ENCODE peak calls at places on chromosome 17, in nine cellular contexts. One of them, this sample, is unnamed.

GRCh38 chr17:9363440-9364350 is 211.9 kb downstream of the STX8 start:
- DNase-seq in C1 segment of cervical spinal cord: no peak
- DNase-seq in GM12892: no peak
- DNase-seq in stimulated activated CD8-positive, alpha-beta memory T cell treated with anti-CD3 and anti-CD28 coated beads, Interleukin-2, amount 100 ng/mL, for 48 hours: no peak
- DNase-seq in GM10248: no peak
- DNase-seq in HT1080: peak; percentile 66
- DNase-seq in stimulated activated CD4-positive, alpha-beta T cell treated with anti-CD3 and anti-CD28 coated beads, Interleukin-12 subunit alpha, Interleukin-12 subunit beta, amount 100 ng/mL, for 24 hours: no peak
- DNase-seq in HTR-8/SVneo: no peak
- DNase-seq in MV-4-11: no peak
- DNase-seq in this sample: no peak

GRCh38 chr17:8163978-8164814 is 1.4 kb upstream of the VAMP2 start:
- DNase-seq in C1 segment of cervical spinal cord: no peak
- DNase-seq in GM12892: no peak
- DNase-seq in stimulated activated CD8-positive, alpha-beta memory T cell treated with anti-CD3 and anti-CD28 coated beads, Interleukin-2, amount 100 ng/mL, for 48 hours: no peak
- DNase-seq in GM10248: peak; percentile 48
- DNase-seq in HT1080: peak; percentile 38
- DNase-seq in stimulated activated CD4-positive, alpha-beta T cell treated with anti-CD3 and anti-CD28 coated beads, Interleukin-12 subunit alpha, Interleukin-12 subunit beta, amount 100 ng/mL, for 24 hours: peak; percentile 61
- DNase-seq in HTR-8/SVneo: peak; percentile 59
- DNase-seq in MV-4-11: peak; percentile 84
- DNase-seq in this sample: no peak

GRCh38 chr17:16888413-16889087 is 83.4 kb downstream of the TNFRSF13B start:
- DNase-seq in C1 segment of cervical spinal cord: no peak
- DNase-seq in GM12892: no peak
- DNase-seq in stimulated activated CD8-positive, alpha-beta memory T cell treated with anti-CD3 and anti-CD28 coated beads, Interleukin-2, amount 100 ng/mL, for 48 hours: no peak
- DNase-seq in GM10248: no peak
- DNase-seq in HT1080: no peak
- DNase-seq in stimulated activated CD4-positive, alpha-beta T cell treated with anti-CD3 and anti-CD28 coated beads, Interleukin-12 subunit alpha, Interleukin-12 subunit beta, amount 100 ng/mL, for 24 hours: no peak
- DNase-seq in HTR-8/SVneo: no peak
- DNase-seq in MV-4-11: no peak
- DNase-seq in this sample: peak; percentile 12

GRCh38 chr17:18089613-18090012 is 1.9 kb downstream of the DRG2 start:
- DNase-seq in C1 segment of cervical spinal cord: no peak
- DNase-seq in GM12892: no peak
- DNase-seq in stimulated activated CD8-positive, alpha-beta memory T cell treated with anti-CD3 and anti-CD28 coated beads, Interleukin-2, amount 100 ng/mL, for 48 hours: no peak
- DNase-seq in GM10248: no peak
- DNase-seq in HT1080: no peak
- DNase-seq in stimulated activated CD4-positive, alpha-beta T cell treated with anti-CD3 and anti-CD28 coated beads, Interleukin-12 subunit alpha, Interleukin-12 subunit beta, amount 100 ng/mL, for 24 hours: no peak
- DNase-seq in HTR-8/SVneo: no peak
- DNase-seq in MV-4-11: no peak
- DNase-seq in this sample: no peak

GRCh38 chr17:81241648-81242420 is 2.7 kb downstream of the NDUFAF8 start:
- DNase-seq in C1 segment of cervical spinal cord: peak; percentile 14
- DNase-seq in GM12892: peak; percentile 73
- DNase-seq in stimulated activated CD8-positive, alpha-beta memory T cell treated with anti-CD3 and anti-CD28 coated beads, Interleukin-2, amount 100 ng/mL, for 48 hours: peak; percentile 60
- DNase-seq in GM10248: peak; percentile 80
- DNase-seq in HT1080: peak; percentile 48
- DNase-seq in stimulated activated CD4-positive, alpha-beta T cell treated with anti-CD3 and anti-CD28 coated beads, Interleukin-12 subunit alpha, Interleukin-12 subunit beta, amount 100 ng/mL, for 24 hours: no peak
- DNase-seq in HTR-8/SVneo: peak; percentile 67
- DNase-seq in MV-4-11: peak; percentile 42
- DNase-seq in this sample: peak; percentile 24

GRCh38 chr17:16463341-16464000 is 28.5 kb downstream of the LRRC75A start:
- DNase-seq in C1 segment of cervical spinal cord: no peak
- DNase-seq in GM12892: no peak
- DNase-seq in stimulated activated CD8-positive, alpha-beta memory T cell treated with anti-CD3 and anti-CD28 coated beads, Interleukin-2, amount 100 ng/mL, for 48 hours: no peak
- DNase-seq in GM10248: no peak
- DNase-seq in HT1080: no peak
- DNase-seq in stimulated activated CD4-positive, alpha-beta T cell treated with anti-CD3 and anti-CD28 coated beads, Interleukin-12 subunit alpha, Interleukin-12 subunit beta, amount 100 ng/mL, for 24 hours: no peak
- DNase-seq in HTR-8/SVneo: no peak
- DNase-seq in MV-4-11: no peak
- DNase-seq in this sample: no peak

GRCh38 chr17:63697341-63698286 is 2.3 kb downstream of the LIMD2 start:
- DNase-seq in C1 segment of cervical spinal cord: no peak
- DNase-seq in GM12892: peak; percentile 61
- DNase-seq in stimulated activated CD8-positive, alpha-beta memory T cell treated with anti-CD3 and anti-CD28 coated beads, Interleukin-2, amount 100 ng/mL, for 48 hours: peak; percentile 57
- DNase-seq in GM10248: peak; percentile 72
- DNase-seq in HT1080: peak; percentile 30
- DNase-seq in stimulated activated CD4-positive, alpha-beta T cell treated with anti-CD3 and anti-CD28 coated beads, Interleukin-12 subunit alpha, Interleukin-12 subunit beta, amount 100 ng/mL, for 24 hours: peak; percentile 56
- DNase-seq in HTR-8/SVneo: peak; percentile 84
- DNase-seq in MV-4-11: peak; percentile 88
- DNase-seq in this sample: peak; percentile 36

GRCh38 chr17:17940451-17940911 is 31.7 kb downstream of the TOM1L2 start:
- DNase-seq in C1 segment of cervical spinal cord: no peak
- DNase-seq in GM12892: no peak
- DNase-seq in stimulated activated CD8-positive, alpha-beta memory T cell treated with anti-CD3 and anti-CD28 coated beads, Interleukin-2, amount 100 ng/mL, for 48 hours: no peak
- DNase-seq in GM10248: no peak
- DNase-seq in HT1080: no peak
- DNase-seq in stimulated activated CD4-positive, alpha-beta T cell treated with anti-CD3 and anti-CD28 coated beads, Interleukin-12 subunit alpha, Interleukin-12 subunit beta, amount 100 ng/mL, for 24 hours: no peak
- DNase-seq in HTR-8/SVneo: peak; percentile 81
- DNase-seq in MV-4-11: no peak
- DNase-seq in this sample: no peak

GRCh38 chr17:57544381-57544780 is 200.7 kb downstream of the CCDC182 start:
- DNase-seq in C1 segment of cervical spinal cord: no peak
- DNase-seq in GM12892: no peak
- DNase-seq in stimulated activated CD8-positive, alpha-beta memory T cell treated with anti-CD3 and anti-CD28 coated beads, Interleukin-2, amount 100 ng/mL, for 48 hours: no peak
- DNase-seq in GM10248: no peak
- DNase-seq in HT1080: no peak
- DNase-seq in stimulated activated CD4-positive, alpha-beta T cell treated with anti-CD3 and anti-CD28 coated beads, Interleukin-12 subunit alpha, Interleukin-12 subunit beta, amount 100 ng/mL, for 24 hours: no peak
- DNase-seq in HTR-8/SVneo: no peak
- DNase-seq in MV-4-11: no peak
- DNase-seq in this sample: no peak

GRCh38 chr17:8222630-8223355 is 12.4 kb upstream of the AURKB start:
- DNase-seq in C1 segment of cervical spinal cord: peak; percentile 91
- DNase-seq in GM12892: no peak
- DNase-seq in stimulated activated CD8-positive, alpha-beta memory T cell treated with anti-CD3 and anti-CD28 coated beads, Interleukin-2, amount 100 ng/mL, for 48 hours: peak; percentile 84
- DNase-seq in GM10248: peak; percentile 73
- DNase-seq in HT1080: peak; percentile 98
- DNase-seq in stimulated activated CD4-positive, alpha-beta T cell treated with anti-CD3 and anti-CD28 coated beads, Interleukin-12 subunit alpha, Interleukin-12 subunit beta, amount 100 ng/mL, for 24 hours: peak; percentile 88
- DNase-seq in HTR-8/SVneo: peak; percentile 75
- DNase-seq in MV-4-11: peak; percentile 92
- DNase-seq in this sample: peak; percentile 97

GRCh38 chr17:57379237-57380054 is 123.1 kb downstream of the MSI2 start:
- DNase-seq in C1 segment of cervical spinal cord: no peak
- DNase-seq in GM12892: no peak
- DNase-seq in stimulated activated CD8-positive, alpha-beta memory T cell treated with anti-CD3 and anti-CD28 coated beads, Interleukin-2, amount 100 ng/mL, for 48 hours: no peak
- DNase-seq in GM10248: no peak
- DNase-seq in HT1080: no peak
- DNase-seq in stimulated activated CD4-positive, alpha-beta T cell treated with anti-CD3 and anti-CD28 coated beads, Interleukin-12 subunit alpha, Interleukin-12 subunit beta, amount 100 ng/mL, for 24 hours: no peak
- DNase-seq in HTR-8/SVneo: peak; percentile 77
- DNase-seq in MV-4-11: peak; percentile 40
- DNase-seq in this sample: no peak

GRCh38 chr17:47967607-47968252 is 3.2 kb upstream of the CDK5RAP3 start:
- DNase-seq in C1 segment of cervical spinal cord: no peak
- DNase-seq in GM12892: no peak
- DNase-seq in stimulated activated CD8-positive, alpha-beta memory T cell treated with anti-CD3 and anti-CD28 coated beads, Interleukin-2, amount 100 ng/mL, for 48 hours: no peak
- DNase-seq in GM10248: no peak
- DNase-seq in HT1080: peak; percentile 90
- DNase-seq in stimulated activated CD4-positive, alpha-beta T cell treated with anti-CD3 and anti-CD28 coated beads, Interleukin-12 subunit alpha, Interleukin-12 subunit beta, amount 100 ng/mL, for 24 hours: no peak
- DNase-seq in HTR-8/SVneo: peak; percentile 50
- DNase-seq in MV-4-11: no peak
- DNase-seq in this sample: peak; percentile 82

GRCh38 chr17:869067-869466 is 86.9 kb downstream of the MRM3 start:
- DNase-seq in C1 segment of cervical spinal cord: no peak
- DNase-seq in GM12892: no peak
- DNase-seq in stimulated activated CD8-positive, alpha-beta memory T cell treated with anti-CD3 and anti-CD28 coated beads, Interleukin-2, amount 100 ng/mL, for 48 hours: no peak
- DNase-seq in GM10248: no peak
- DNase-seq in HT1080: no peak
- DNase-seq in stimulated activated CD4-positive, alpha-beta T cell treated with anti-CD3 and anti-CD28 coated beads, Interleukin-12 subunit alpha, Interleukin-12 subunit beta, amount 100 ng/mL, for 24 hours: no peak
- DNase-seq in HTR-8/SVneo: no peak
- DNase-seq in MV-4-11: no peak
- DNase-seq in this sample: peak; percentile 30

GRCh38 chr17:10278218-10278617 is 79.8 kb upstream of the GAS7 start:
- DNase-seq in C1 segment of cervical spinal cord: no peak
- DNase-seq in GM12892: no peak
- DNase-seq in stimulated activated CD8-positive, alpha-beta memory T cell treated with anti-CD3 and anti-CD28 coated beads, Interleukin-2, amount 100 ng/mL, for 48 hours: no peak
- DNase-seq in GM10248: no peak
- DNase-seq in HT1080: no peak
- DNase-seq in stimulated activated CD4-positive, alpha-beta T cell treated with anti-CD3 and anti-CD28 coated beads, Interleukin-12 subunit alpha, Interleukin-12 subunit beta, amount 100 ng/mL, for 24 hours: no peak
- DNase-seq in HTR-8/SVneo: no peak
- DNase-seq in MV-4-11: no peak
- DNase-seq in this sample: no peak

GRCh38 chr17:78484300-78485159 is 92.7 kb downstream of the DNAH17 start:
- DNase-seq in C1 segment of cervical spinal cord: no peak
- DNase-seq in GM12892: peak; percentile 87
- DNase-seq in stimulated activated CD8-positive, alpha-beta memory T cell treated with anti-CD3 and anti-CD28 coated beads, Interleukin-2, amount 100 ng/mL, for 48 hours: peak; percentile 63
- DNase-seq in GM10248: peak; percentile 87
- DNase-seq in HT1080: no peak
- DNase-seq in stimulated activated CD4-positive, alpha-beta T cell treated with anti-CD3 and anti-CD28 coated beads, Interleukin-12 subunit alpha, Interleukin-12 subunit beta, amount 100 ng/mL, for 24 hours: peak; percentile 28
- DNase-seq in HTR-8/SVneo: no peak
- DNase-seq in MV-4-11: peak; percentile 29
- DNase-seq in this sample: peak; percentile 57

GRCh38 chr17:2076461-2076984 is 21.6 kb downstream of the HIC1 start:
- DNase-seq in C1 segment of cervical spinal cord: no peak
- DNase-seq in GM12892: no peak
- DNase-seq in stimulated activated CD8-positive, alpha-beta memory T cell treated with anti-CD3 and anti-CD28 coated beads, Interleukin-2, amount 100 ng/mL, for 48 hours: no peak
- DNase-seq in GM10248: no peak
- DNase-seq in HT1080: no peak
- DNase-seq in stimulated activated CD4-positive, alpha-beta T cell treated with anti-CD3 and anti-CD28 coated beads, Interleukin-12 subunit alpha, Interleukin-12 subunit beta, amount 100 ng/mL, for 24 hours: no peak
- DNase-seq in HTR-8/SVneo: no peak
- DNase-seq in MV-4-11: no peak
- DNase-seq in this sample: no peak

GRCh38 chr17:59365383-59365981 is 34.0 kb downstream of the YPEL2 start:
- DNase-seq in C1 segment of cervical spinal cord: peak; percentile 35
- DNase-seq in GM12892: no peak
- DNase-seq in stimulated activated CD8-positive, alpha-beta memory T cell treated with anti-CD3 and anti-CD28 coated beads, Interleukin-2, amount 100 ng/mL, for 48 hours: no peak
- DNase-seq in GM10248: peak; percentile 40
- DNase-seq in HT1080: no peak
- DNase-seq in stimulated activated CD4-positive, alpha-beta T cell treated with anti-CD3 and anti-CD28 coated beads, Interleukin-12 subunit alpha, Interleukin-12 subunit beta, amount 100 ng/mL, for 24 hours: no peak
- DNase-seq in HTR-8/SVneo: no peak
- DNase-seq in MV-4-11: no peak
- DNase-seq in this sample: no peak

GRCh38 chr17:63512388-63512787 is 10.8 kb upstream of the KCNH6 start:
- DNase-seq in C1 segment of cervical spinal cord: no peak
- DNase-seq in GM12892: no peak
- DNase-seq in stimulated activated CD8-positive, alpha-beta memory T cell treated with anti-CD3 and anti-CD28 coated beads, Interleukin-2, amount 100 ng/mL, for 48 hours: no peak
- DNase-seq in GM10248: no peak
- DNase-seq in HT1080: no peak
- DNase-seq in stimulated activated CD4-positive, alpha-beta T cell treated with anti-CD3 and anti-CD28 coated beads, Interleukin-12 subunit alpha, Interleukin-12 subunit beta, amount 100 ng/mL, for 24 hours: no peak
- DNase-seq in HTR-8/SVneo: no peak
- DNase-seq in MV-4-11: no peak
- DNase-seq in this sample: no peak

GRCh38 chr17:6862822-6863221 is 31.3 kb upstream of the TEKT1 start:
- DNase-seq in C1 segment of cervical spinal cord: no peak
- DNase-seq in GM12892: no peak
- DNase-seq in stimulated activated CD8-positive, alpha-beta memory T cell treated with anti-CD3 and anti-CD28 coated beads, Interleukin-2, amount 100 ng/mL, for 48 hours: no peak
- DNase-seq in GM10248: no peak
- DNase-seq in HT1080: no peak
- DNase-seq in stimulated activated CD4-positive, alpha-beta T cell treated with anti-CD3 and anti-CD28 coated beads, Interleukin-12 subunit alpha, Interleukin-12 subunit beta, amount 100 ng/mL, for 24 hours: no peak
- DNase-seq in HTR-8/SVneo: no peak
- DNase-seq in MV-4-11: peak; percentile 14
- DNase-seq in this sample: no peak

GRCh38 chr17:64785050-64785449 is 122.9 kb upstream of the SMURF2 start:
- DNase-seq in C1 segment of cervical spinal cord: no peak
- DNase-seq in GM12892: no peak
- DNase-seq in stimulated activated CD8-positive, alpha-beta memory T cell treated with anti-CD3 and anti-CD28 coated beads, Interleukin-2, amount 100 ng/mL, for 48 hours: no peak
- DNase-seq in GM10248: no peak
- DNase-seq in HT1080: no peak
- DNase-seq in stimulated activated CD4-positive, alpha-beta T cell treated with anti-CD3 and anti-CD28 coated beads, Interleukin-12 subunit alpha, Interleukin-12 subunit beta, amount 100 ng/mL, for 24 hours: no peak
- DNase-seq in HTR-8/SVneo: no peak
- DNase-seq in MV-4-11: no peak
- DNase-seq in this sample: no peak

GRCh38 chr17:19243838-19244237 is 6.7 kb downstream of the EPN2 start:
- DNase-seq in C1 segment of cervical spinal cord: no peak
- DNase-seq in GM12892: no peak
- DNase-seq in stimulated activated CD8-positive, alpha-beta memory T cell treated with anti-CD3 and anti-CD28 coated beads, Interleukin-2, amount 100 ng/mL, for 48 hours: no peak
- DNase-seq in GM10248: no peak
- DNase-seq in HT1080: no peak
- DNase-seq in stimulated activated CD4-positive, alpha-beta T cell treated with anti-CD3 and anti-CD28 coated beads, Interleukin-12 subunit alpha, Interleukin-12 subunit beta, amount 100 ng/mL, for 24 hours: no peak
- DNase-seq in HTR-8/SVneo: no peak
- DNase-seq in MV-4-11: no peak
- DNase-seq in this sample: no peak

GRCh38 chr17:20244671-20245070 is 222.7 kb downstream of the LGALS9B start:
- DNase-seq in C1 segment of cervical spinal cord: no peak
- DNase-seq in GM12892: no peak
- DNase-seq in stimulated activated CD8-positive, alpha-beta memory T cell treated with anti-CD3 and anti-CD28 coated beads, Interleukin-2, amount 100 ng/mL, for 48 hours: no peak
- DNase-seq in GM10248: no peak
- DNase-seq in HT1080: no peak
- DNase-seq in stimulated activated CD4-positive, alpha-beta T cell treated with anti-CD3 and anti-CD28 coated beads, Interleukin-12 subunit alpha, Interleukin-12 subunit beta, amount 100 ng/mL, for 24 hours: no peak
- DNase-seq in HTR-8/SVneo: no peak
- DNase-seq in MV-4-11: no peak
- DNase-seq in this sample: no peak

GRCh38 chr17:11170901-11171300 is 70.1 kb upstream of the SHISA6 start:
- DNase-seq in C1 segment of cervical spinal cord: no peak
- DNase-seq in GM12892: no peak
- DNase-seq in stimulated activated CD8-positive, alpha-beta memory T cell treated with anti-CD3 and anti-CD28 coated beads, Interleukin-2, amount 100 ng/mL, for 48 hours: no peak
- DNase-seq in GM10248: no peak
- DNase-seq in HT1080: no peak
- DNase-seq in stimulated activated CD4-positive, alpha-beta T cell treated with anti-CD3 and anti-CD28 coated beads, Interleukin-12 subunit alpha, Interleukin-12 subunit beta, amount 100 ng/mL, for 24 hours: no peak
- DNase-seq in HTR-8/SVneo: no peak
- DNase-seq in MV-4-11: no peak
- DNase-seq in this sample: no peak

GRCh38 chr17:18102640-18103039 is 5.9 kb upstream of the MYO15A start:
- DNase-seq in C1 segment of cervical spinal cord: no peak
- DNase-seq in GM12892: no peak
- DNase-seq in stimulated activated CD8-positive, alpha-beta memory T cell treated with anti-CD3 and anti-CD28 coated beads, Interleukin-2, amount 100 ng/mL, for 48 hours: no peak
- DNase-seq in GM10248: no peak
- DNase-seq in HT1080: no peak
- DNase-seq in stimulated activated CD4-positive, alpha-beta T cell treated with anti-CD3 and anti-CD28 coated beads, Interleukin-12 subunit alpha, Interleukin-12 subunit beta, amount 100 ng/mL, for 24 hours: no peak
- DNase-seq in HTR-8/SVneo: no peak
- DNase-seq in MV-4-11: peak; percentile 52
- DNase-seq in this sample: no peak

GRCh38 chr17:71937914-71938313 is 182.9 kb upstream of the SOX9 start:
- DNase-seq in C1 segment of cervical spinal cord: no peak
- DNase-seq in GM12892: no peak
- DNase-seq in stimulated activated CD8-positive, alpha-beta memory T cell treated with anti-CD3 and anti-CD28 coated beads, Interleukin-2, amount 100 ng/mL, for 48 hours: no peak
- DNase-seq in GM10248: no peak
- DNase-seq in HT1080: no peak
- DNase-seq in stimulated activated CD4-positive, alpha-beta T cell treated with anti-CD3 and anti-CD28 coated beads, Interleukin-12 subunit alpha, Interleukin-12 subunit beta, amount 100 ng/mL, for 24 hours: no peak
- DNase-seq in HTR-8/SVneo: no peak
- DNase-seq in MV-4-11: no peak
- DNase-seq in this sample: no peak

GRCh38 chr17:12201294-12201693 is 180.6 kb downstream of the MAP2K4 start:
- DNase-seq in C1 segment of cervical spinal cord: no peak
- DNase-seq in GM12892: no peak
- DNase-seq in stimulated activated CD8-positive, alpha-beta memory T cell treated with anti-CD3 and anti-CD28 coated beads, Interleukin-2, amount 100 ng/mL, for 48 hours: no peak
- DNase-seq in GM10248: no peak
- DNase-seq in HT1080: no peak
- DNase-seq in stimulated activated CD4-positive, alpha-beta T cell treated with anti-CD3 and anti-CD28 coated beads, Interleukin-12 subunit alpha, Interleukin-12 subunit beta, amount 100 ng/mL, for 24 hours: no peak
- DNase-seq in HTR-8/SVneo: no peak
- DNase-seq in MV-4-11: no peak
- DNase-seq in this sample: no peak

GRCh38 chr17:17067277-17067676 is 25.0 kb downstream of the MPRIP start:
- DNase-seq in C1 segment of cervical spinal cord: no peak
- DNase-seq in GM12892: no peak
- DNase-seq in stimulated activated CD8-positive, alpha-beta memory T cell treated with anti-CD3 and anti-CD28 coated beads, Interleukin-2, amount 100 ng/mL, for 48 hours: no peak
- DNase-seq in GM10248: no peak
- DNase-seq in HT1080: peak; percentile 23
- DNase-seq in stimulated activated CD4-positive, alpha-beta T cell treated with anti-CD3 and anti-CD28 coated beads, Interleukin-12 subunit alpha, Interleukin-12 subunit beta, amount 100 ng/mL, for 24 hours: no peak
- DNase-seq in HTR-8/SVneo: peak; percentile 73
- DNase-seq in MV-4-11: no peak
- DNase-seq in this sample: peak; percentile 18

GRCh38 chr17:13572581-13572980 is 29.1 kb downstream of the HS3ST3A1 start:
- DNase-seq in C1 segment of cervical spinal cord: no peak
- DNase-seq in GM12892: no peak
- DNase-seq in stimulated activated CD8-positive, alpha-beta memory T cell treated with anti-CD3 and anti-CD28 coated beads, Interleukin-2, amount 100 ng/mL, for 48 hours: no peak
- DNase-seq in GM10248: no peak
- DNase-seq in HT1080: no peak
- DNase-seq in stimulated activated CD4-positive, alpha-beta T cell treated with anti-CD3 and anti-CD28 coated beads, Interleukin-12 subunit alpha, Interleukin-12 subunit beta, amount 100 ng/mL, for 24 hours: no peak
- DNase-seq in HTR-8/SVneo: no peak
- DNase-seq in MV-4-11: no peak
- DNase-seq in this sample: no peak

GRCh38 chr17:5219536-5219935 is 15.1 kb downstream of the SCIMP start:
- DNase-seq in C1 segment of cervical spinal cord: no peak
- DNase-seq in GM12892: no peak
- DNase-seq in stimulated activated CD8-positive, alpha-beta memory T cell treated with anti-CD3 and anti-CD28 coated beads, Interleukin-2, amount 100 ng/mL, for 48 hours: no peak
- DNase-seq in GM10248: no peak
- DNase-seq in HT1080: no peak
- DNase-seq in stimulated activated CD4-positive, alpha-beta T cell treated with anti-CD3 and anti-CD28 coated beads, Interleukin-12 subunit alpha, Interleukin-12 subunit beta, amount 100 ng/mL, for 24 hours: no peak
- DNase-seq in HTR-8/SVneo: no peak
- DNase-seq in MV-4-11: no peak
- DNase-seq in this sample: no peak

GRCh38 chr17:28008526-28008925 is 34.0 kb upstream of the NLK start:
- DNase-seq in C1 segment of cervical spinal cord: no peak
- DNase-seq in GM12892: no peak
- DNase-seq in stimulated activated CD8-positive, alpha-beta memory T cell treated with anti-CD3 and anti-CD28 coated beads, Interleukin-2, amount 100 ng/mL, for 48 hours: no peak
- DNase-seq in GM10248: no peak
- DNase-seq in HT1080: peak; percentile 51
- DNase-seq in stimulated activated CD4-positive, alpha-beta T cell treated with anti-CD3 and anti-CD28 coated beads, Interleukin-12 subunit alpha, Interleukin-12 subunit beta, amount 100 ng/mL, for 24 hours: no peak
- DNase-seq in HTR-8/SVneo: peak; percentile 59
- DNase-seq in MV-4-11: peak; percentile 52
- DNase-seq in this sample: peak; percentile 73